ENCODE peak calls at places on chromosome 12, in eight cellular contexts. T is HepG2, W is esophagus squamous epithelium, L is suprapubic skin, J is endothelial cell of umbilical vein, X is A549, P is sigmoid colon, O is lower leg skin. H is an unnamed sample.

GRCh38 chr12:45379261-45379660 is 163.4 kb downstream of the ANO6 start:
- DNase-seq in T (no peak), W (no peak), L (no peak), J (peak), X (no peak), P (no peak), O (no peak), H (peak)

GRCh38 chr12:124411291-124411878 is 116.5 kb downstream of the RFLNA start:
- DNase-seq in T (no peak), W (no peak), L (peak), J (no peak), X (no peak), P (peak), O (peak), H (no peak)

GRCh38 chr12:42235426-42235825 is 2.6 kb downstream of the YAF2 start:
- DNase-seq in T (no peak), W (no peak), L (no peak), J (no peak), X (no peak), P (no peak), O (peak), H (no peak)

GRCh38 chr12:132584472-132584871 is 25.9 kb downstream of the LRCOL1 start:
- DNase-seq in T (no peak), W (no peak), L (no peak), J (no peak), X (no peak), P (no peak), O (no peak), H (no peak)

GRCh38 chr12:65881965-65882413 is 57.7 kb downstream of the HMGA2 start:
- DNase-seq in T (no peak), W (no peak), L (peak), J (peak), X (no peak), P (peak), O (peak), H (peak)

GRCh38 chr12:66803972-66804371 is 125.1 kb upstream of the GRIP1 start:
- DNase-seq in T (no peak), W (no peak), L (no peak), J (no peak), X (no peak), P (no peak), O (no peak), H (no peak)

GRCh38 chr12:102962986-102963385 is 5.5 kb downstream of the ASCL1 start:
- DNase-seq in T (no peak), W (no peak), L (no peak), J (no peak), X (no peak), P (no peak), O (no peak), H (no peak)

GRCh38 chr12:2672863-2673262 is 121.9 kb upstream of the FKBP4 start:
- DNase-seq in T (no peak), W (no peak), L (no peak), J (no peak), X (no peak), P (no peak), O (no peak), H (no peak)

GRCh38 chr12:3533703-3534386 is 42.8 kb downstream of the PRMT8 start:
- DNase-seq in T (no peak), W (no peak), L (no peak), J (no peak), X (no peak), P (peak), O (no peak), H (no peak)

GRCh38 chr12:47346251-47347019 is 266.7 kb upstream of the AMIGO2 start:
- DNase-seq in T (peak), W (no peak), L (no peak), J (no peak), X (no peak), P (no peak), O (no peak), H (no peak)

GRCh38 chr12:92012691-92013090 is 133.0 kb downstream of the BTG1 start:
- DNase-seq in T (no peak), W (no peak), L (no peak), J (no peak), X (no peak), P (no peak), O (no peak), H (no peak)

GRCh38 chr12:67415473-67415872 is 146.3 kb downstream of the CAND1 start:
- DNase-seq in T (peak), W (no peak), L (no peak), J (no peak), X (no peak), P (no peak), O (no peak), H (peak)

GRCh38 chr12:74906224-74906623 is 303.4 kb downstream of the KCNC2 start:
- DNase-seq in T (peak), W (no peak), L (no peak), J (no peak), X (no peak), P (no peak), O (no peak), H (no peak)

GRCh38 chr12:11719678-11720099 is 70.2 kb downstream of the ETV6 start:
- DNase-seq in T (no peak), W (no peak), L (no peak), J (peak), X (no peak), P (peak), O (peak), H (no peak)
- TF ChIP-seq POLR2A in T (no peak), W (no peak), L (no peak), J (peak), X (no peak), P (no peak), O (no peak), H (no peak)

GRCh38 chr12:95548539-95549391 is 2.5 kb downstream of the USP44 start:
- DNase-seq in T (no peak), W (no peak), L (peak), J (peak), X (peak), P (peak), O (peak), H (peak)
- TF ChIP-seq POLR2A in T (no peak), W (no peak), L (no peak), J (peak), X (peak), P (no peak), O (no peak), H (peak)

GRCh38 chr12:57089259-57090245 is 638 bp downstream of the NAB2 start:
- DNase-seq in T (no peak), W (no peak), L (peak), J (peak), X (no peak), P (peak), O (peak), H (peak)

GRCh38 chr12:57088442-57089258 is at the start of gene NAB2:
- DNase-seq in T (peak), W (peak), L (peak), J (peak), X (peak), P (peak), O (peak), H (peak)

GRCh38 chr12:57085999-57086950 is 2.6 kb upstream of the NAB2 start:
- DNase-seq in T (peak), W (no peak), L (peak), J (peak), X (peak), P (peak), O (no peak), H (peak)

GRCh38 chr12:57087689-57088441 is 1.0 kb upstream of the NAB2 start:
- DNase-seq in T (peak), W (peak), L (peak), J (peak), X (peak), P (peak), O (peak), H (peak)

DNA sequence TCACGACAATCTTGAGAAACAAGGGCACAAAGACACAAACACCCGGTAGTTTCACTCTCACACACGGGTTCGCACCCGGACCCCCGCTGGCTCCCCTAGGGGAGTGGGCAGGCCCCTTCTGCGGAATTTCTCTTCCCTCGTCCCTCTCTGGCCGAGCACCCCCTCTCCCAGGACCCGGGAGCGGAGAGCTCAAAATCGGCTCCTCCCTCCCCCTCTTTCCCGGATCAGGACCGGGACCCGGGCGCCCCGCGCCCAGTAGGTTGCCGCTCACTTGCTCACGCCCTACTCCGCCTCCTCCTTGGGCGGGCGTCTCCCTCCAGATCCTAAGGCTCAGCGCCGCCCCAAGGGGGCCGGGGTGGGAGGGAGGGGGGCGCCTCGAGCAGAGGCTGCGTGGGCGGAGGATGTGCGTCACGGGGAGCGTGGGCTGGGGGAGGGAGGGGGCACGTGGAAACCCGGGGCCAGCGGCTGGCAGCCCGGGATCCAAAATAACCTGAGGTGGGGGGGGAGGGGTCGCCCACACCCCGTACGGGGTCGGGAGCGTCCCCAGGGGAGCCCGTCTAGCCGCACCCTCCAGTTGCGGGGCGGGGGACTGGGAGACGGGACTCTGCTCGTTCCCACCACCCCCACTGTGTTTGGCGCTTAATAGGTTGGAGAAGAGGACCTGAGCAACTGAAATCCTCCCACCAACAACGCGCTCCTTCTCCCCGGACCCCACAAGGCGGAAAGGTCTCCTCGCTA is 1.8 kb upstream of the NAB2 start:
- DNase-seq in T (no peak), W (peak), L (peak), J (peak), X (peak), P (peak), O (peak), H (peak)
- TF ChIP-seq POLR2A in T (no peak), W (no peak), L (no peak), J (no peak), X (peak), P (peak), O (no peak), H (peak)

DNA sequence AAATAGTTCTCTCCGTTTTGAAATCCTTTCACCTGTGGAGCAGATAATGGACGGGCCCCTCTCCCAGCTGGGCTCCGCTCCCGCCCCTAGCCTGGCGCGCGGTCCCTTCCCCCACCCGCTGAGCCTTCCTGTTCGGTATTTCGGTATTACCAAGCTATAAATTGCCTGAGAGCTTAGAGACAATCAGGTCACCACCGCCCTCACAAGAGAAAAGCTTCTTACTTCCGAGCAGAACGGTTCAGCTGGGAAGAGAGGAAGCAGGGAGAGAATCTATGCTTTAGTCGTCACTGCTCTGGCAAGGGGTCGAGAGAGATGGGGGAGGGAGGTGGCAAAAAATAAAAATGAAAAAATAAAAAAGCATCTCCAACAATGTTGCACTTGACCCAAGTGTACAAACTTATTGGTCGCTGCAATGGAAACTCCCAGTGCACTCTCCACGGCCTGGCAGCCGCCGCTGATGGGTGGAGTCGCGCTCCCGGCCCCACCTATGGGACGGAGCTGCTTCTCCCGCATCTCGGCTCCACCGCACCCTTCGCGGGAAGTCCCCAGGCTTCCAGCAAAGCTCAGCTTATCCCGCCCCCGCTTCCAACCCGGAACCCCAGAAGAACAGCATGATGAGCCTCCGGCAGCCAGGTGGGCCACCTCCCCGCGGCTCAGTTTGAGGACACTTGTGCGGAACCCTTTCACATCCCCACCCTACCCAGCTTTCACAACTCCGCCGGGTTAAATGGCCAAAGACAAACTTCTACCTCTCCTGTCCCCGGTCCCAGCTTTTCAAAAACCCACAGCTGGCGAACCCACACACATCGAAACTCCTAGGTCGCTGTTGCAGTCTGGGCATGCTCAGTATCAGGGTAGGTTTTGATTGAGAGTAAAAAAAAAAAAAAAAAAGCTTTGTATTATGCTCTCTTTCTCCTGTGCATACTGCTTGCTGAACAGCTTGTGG is 819 bp upstream of the SYT1 start:
- DNase-seq in T (no peak), W (no peak), L (peak), J (peak), X (peak), P (peak), O (no peak), H (no peak)
- TF ChIP-seq POLR2A in T (no peak), W (no peak), L (no peak), J (no peak), X (peak), P (no peak), O (no peak), H (no peak)

DNA sequence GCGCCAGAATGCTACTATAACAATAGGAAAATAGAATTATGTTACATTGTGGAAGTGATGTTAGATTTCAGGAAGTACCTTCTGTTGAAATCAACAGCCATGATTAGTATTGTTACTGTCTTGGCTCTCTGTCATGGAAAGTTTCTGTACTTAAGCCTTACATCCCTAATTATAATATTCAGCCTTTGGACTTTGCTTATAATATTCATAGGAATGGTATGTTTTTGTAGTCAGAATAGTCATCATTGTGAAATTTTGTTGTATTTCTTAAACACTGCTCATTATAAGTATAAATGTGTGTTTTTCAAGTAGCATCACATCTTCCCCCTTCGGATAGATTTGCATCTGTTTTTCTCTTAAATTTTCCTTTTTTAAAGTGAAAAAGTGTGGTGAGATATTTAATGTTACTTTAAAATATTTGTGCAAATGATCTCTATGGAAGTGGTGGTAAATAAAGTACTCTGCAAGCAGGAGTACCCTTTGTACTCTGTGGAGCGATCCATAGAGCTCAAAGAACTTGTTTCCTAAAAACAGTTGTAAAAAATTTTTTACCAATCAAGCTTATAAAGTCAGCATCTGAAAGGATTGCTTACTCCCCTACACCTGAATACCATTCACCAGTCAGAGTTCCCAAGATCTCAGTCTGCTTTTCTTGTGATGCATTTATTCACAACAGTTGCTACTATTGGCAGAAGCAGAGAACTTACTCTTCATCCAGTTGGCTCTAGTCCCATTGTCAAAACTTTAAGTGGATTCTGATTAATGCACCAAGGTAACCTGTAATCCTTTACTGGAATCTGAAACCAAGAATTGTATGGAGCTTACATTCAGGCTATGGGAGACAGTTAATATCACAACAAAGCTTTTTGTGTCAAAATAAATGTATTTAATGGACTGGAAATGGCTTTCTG is 87.8 kb downstream of the RIC8B start:
- DNase-seq in T (peak), W (no peak), L (no peak), J (peak), X (no peak), P (no peak), O (no peak), H (no peak)
- TF ChIP-seq POLR2A in T (no peak), W (no peak), L (no peak), J (no peak), X (no peak), P (no peak), O (no peak), H (no peak)